ENCODE peak calls at places on chromosome 14, in five cellular contexts. K is dorsolateral prefrontal cortex, S is neural progenitor cell, W is ascending aorta, X is A673. Z is an unnamed sample.

GRCh38 chr14:99213603-99214002 is 58.4 kb downstream of the BCL11B start:
- DNase-seq in K (no peak), S (no peak), W (no peak), X (no peak), Z (no peak)

GRCh38 chr14:96666088-96666487 is 131.1 kb upstream of the VRK1 start:
- DNase-seq in K (no peak), S (no peak), W (no peak), X (peak), Z (no peak)

GRCh38 chr14:67729072-67729561 is 27.4 kb downstream of the RDH12 start:
- DNase-seq in K (no peak), S (peak), W (no peak), X (no peak), Z (peak)

GRCh38 chr14:33679461-33680225 is 271.2 kb downstream of the EGLN3 start:
- DNase-seq in K (no peak), S (no peak), W (no peak), X (peak), Z (no peak)

GRCh38 chr14:67493092-67493717 is 4.7 kb upstream of the TMEM229B start:
- DNase-seq in K (no peak), S (no peak), W (no peak), X (no peak), Z (no peak)

GRCh38 chr14:78240567-78240966 is 70.4 kb downstream of the NRXN3 start:
- DNase-seq in K (no peak), S (no peak), W (no peak), X (no peak), Z (no peak)

GRCh38 chr14:61152851-61153364 is 128.2 kb downstream of the TMEM30B start:
- DNase-seq in K (no peak), S (no peak), W (no peak), X (no peak), Z (no peak)

GRCh38 chr14:24398943-24399801 is at the start of gene NYNRIN:
- DNase-seq in K (no peak), S (peak), W (no peak), X (no peak), Z (peak)

GRCh38 chr14:70707138-70708038 is 65.7 kb downstream of the TTC9 start:
- DNase-seq in K (no peak), S (no peak), W (no peak), X (peak), Z (no peak)

GRCh38 chr14:75158843-75159614 is 17.4 kb downstream of the TMED10 start:
- DNase-seq in K (no peak), S (no peak), W (no peak), X (no peak), Z (no peak)

GRCh38 chr14:32472512-32473472 is 143.7 kb downstream of the AKAP6 start:
- DNase-seq in K (peak), S (peak), W (no peak), X (peak), Z (no peak)

GRCh38 chr14:101259748-101260147 is 301.5 kb upstream of the DIO3 start:
- DNase-seq in K (no peak), S (no peak), W (no peak), X (no peak), Z (no peak)

GRCh38 chr14:77988096-77988870 is 181.9 kb upstream of the NRXN3 start:
- DNase-seq in K (no peak), S (no peak), W (no peak), X (no peak), Z (no peak)

GRCh38 chr14:91284146-91284790 is 39.8 kb upstream of the GPR68 start:
- DNase-seq in K (no peak), S (no peak), W (no peak), X (peak), Z (no peak)

GRCh38 chr14:74542056-74542685 is 48.6 kb downstream of the ISCA2 start:
- DNase-seq in K (peak), S (no peak), W (no peak), X (no peak), Z (no peak)

GRCh38 chr14:64762044-64763034 is 58.1 kb downstream of the PLEKHG3 start:
- DNase-seq in K (no peak), S (peak), W (no peak), X (peak), Z (peak)

GRCh38 chr14:91636604-91637003 is 95.3 kb downstream of the CATSPERB start:
- DNase-seq in K (no peak), S (no peak), W (no peak), X (no peak), Z (no peak)

GRCh38 chr14:82387699-82388098 is 854.0 kb upstream of the SEL1L start:
- DNase-seq in K (no peak), S (no peak), W (no peak), X (no peak), Z (no peak)

GRCh38 chr14:95551435-95551834 is 16.6 kb downstream of the GLRX5 start:
- DNase-seq in K (no peak), S (no peak), W (no peak), X (no peak), Z (no peak)

GRCh38 chr14:94011795-94012194 is 14.3 kb upstream of the OTUB2 start:
- DNase-seq in K (no peak), S (no peak), W (no peak), X (no peak), Z (no peak)

GRCh38 chr14:21191809-21192446 is 36.1 kb upstream of the OR5AU1 start:
- DNase-seq in K (peak), S (peak), W (no peak), X (peak), Z (peak)

GRCh38 chr14:103898711-103899110 is 29.5 kb upstream of the TDRD9 start:
- DNase-seq in K (no peak), S (no peak), W (no peak), X (no peak), Z (no peak)

DNA sequence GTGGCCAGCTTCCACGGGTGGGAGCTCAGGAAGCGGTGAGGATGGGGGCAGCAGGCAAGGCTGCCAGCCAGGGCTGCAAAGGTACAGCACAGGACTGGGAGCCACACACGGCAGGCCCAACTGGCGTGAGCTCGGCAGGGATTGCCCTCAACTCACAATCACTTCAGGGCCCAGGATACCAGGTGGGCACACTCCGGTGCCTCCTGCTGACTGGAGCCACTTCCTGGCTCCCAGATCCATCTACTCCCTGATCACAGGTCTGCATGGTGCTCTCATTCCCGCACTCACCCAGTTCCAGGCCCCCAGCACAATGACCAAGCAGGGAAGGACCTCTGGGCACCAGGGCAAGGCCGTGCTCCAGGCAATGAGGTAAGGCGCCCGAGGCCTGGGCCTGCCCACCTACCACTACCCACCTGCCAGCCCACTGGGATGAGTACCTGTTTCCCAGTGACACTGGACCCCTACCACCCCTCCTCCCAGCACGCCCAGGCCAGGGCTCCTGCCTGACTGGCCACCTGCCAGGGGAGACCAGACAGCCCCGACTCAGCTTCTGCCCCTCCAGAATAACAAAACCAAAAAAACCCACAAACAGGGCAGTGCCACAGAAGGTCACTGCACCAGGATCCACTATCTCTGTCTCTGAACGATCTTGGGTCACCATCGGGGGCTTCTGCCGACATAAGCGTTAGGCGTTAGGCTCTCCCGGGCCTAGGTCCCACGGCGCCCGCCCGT is 1.8 kb downstream of the JAG2 start:
- DNase-seq in K (no peak), S (no peak), W (no peak), X (no peak), Z (no peak)
- TF ChIP-seq CTCF in K (no peak), S (no peak), W (no peak), X (no peak), Z (no peak)

GRCh38 chr14:105021656-105022275 is 883 bp upstream of the CDCA4 start:
- DNase-seq in K (no peak), S (peak), W (no peak), X (peak), Z (peak)
- TF ChIP-seq CTCF in K (no peak), S (peak), W (no peak), X (peak), Z (no peak)

GRCh38 chr14:27995688-27996087 is 770.9 kb upstream of the FOXG1 start:
- DNase-seq in K (no peak), S (peak), W (no peak), X (no peak), Z (no peak)

DNA sequence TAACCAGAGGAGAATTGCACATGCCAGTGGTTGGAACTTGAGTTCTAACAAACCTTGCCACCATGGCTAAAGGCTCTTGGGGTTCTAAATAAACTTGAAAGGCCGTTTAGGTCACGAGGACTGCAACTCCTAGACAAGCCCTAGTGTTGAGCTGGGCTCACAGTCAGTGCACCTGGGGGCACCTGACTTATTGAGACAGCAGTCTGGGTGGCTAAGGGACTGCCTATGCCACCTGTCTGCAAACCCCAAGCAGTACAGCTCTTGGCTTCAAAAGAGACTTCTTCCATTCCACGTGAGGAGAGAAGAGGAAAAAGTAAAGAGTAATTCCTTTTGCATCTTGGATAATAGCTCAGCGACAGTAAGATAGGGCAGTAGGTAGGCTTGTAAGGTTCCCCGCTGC is 765.6 kb upstream of the FOXG1 start:
- DNase-seq in K (no peak), S (no peak), W (no peak), X (no peak), Z (no peak)
- TF ChIP-seq CTCF in K (no peak), S (no peak), W (no peak), X (no peak), Z (no peak)

GRCh38 chr14:22588419-22589095 is 467 bp downstream of the DAD1 start:
- DNase-seq in K (no peak), S (no peak), W (no peak), X (no peak), Z (no peak)

GRCh38 chr14:22587247-22587646 is 1.8 kb downstream of the DAD1 start:
- DNase-seq in K (no peak), S (no peak), W (no peak), X (no peak), Z (no peak)

GRCh38 chr14:22593189-22593588 is 4.2 kb upstream of the DAD1 start:
- DNase-seq in K (no peak), S (no peak), W (no peak), X (no peak), Z (no peak)

GRCh38 chr14:22594156-22594716 is 3.9 kb upstream of the ABHD4 start:
- DNase-seq in K (no peak), S (no peak), W (no peak), X (no peak), Z (no peak)

DNA sequence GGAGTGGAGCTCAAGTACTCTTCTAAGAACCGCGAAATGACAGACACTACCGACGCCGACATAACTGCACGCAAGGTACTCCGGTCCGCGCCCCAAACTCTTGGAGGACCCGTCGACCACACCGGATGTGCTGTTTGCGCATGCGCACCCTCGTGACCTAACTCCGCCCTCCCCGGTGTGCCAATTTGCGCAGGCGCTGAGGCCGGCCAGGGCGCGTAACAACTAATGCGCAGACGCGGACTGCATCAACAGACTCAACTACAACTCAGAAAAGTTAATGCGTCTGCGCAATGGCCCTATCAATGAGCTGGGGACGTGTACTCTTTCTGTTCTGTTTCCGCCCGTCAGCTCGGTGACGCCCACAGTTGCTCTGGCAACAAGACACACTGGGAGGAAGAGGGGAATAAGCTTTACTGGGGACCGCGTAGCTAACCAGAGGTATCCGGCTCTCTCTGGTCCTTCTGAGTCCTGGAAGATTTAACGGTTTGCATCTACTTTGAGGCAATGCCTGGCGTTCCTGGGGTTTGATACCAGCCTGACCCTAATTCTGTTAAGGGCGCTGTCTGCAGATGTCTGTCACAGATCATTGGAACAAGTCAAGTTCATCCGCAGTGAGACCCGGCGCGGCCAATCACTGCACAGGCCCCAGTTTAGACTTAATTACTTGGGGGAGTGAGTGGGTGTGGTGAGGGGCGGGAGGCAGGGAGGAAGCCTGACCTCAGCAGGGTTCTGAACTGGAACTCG is at the start of gene DAD1:
- DNase-seq in K (peak), S (peak), W (peak), X (peak), Z (peak)
- TF ChIP-seq CTCF in K (no peak), S (peak), W (peak), X (no peak), Z (no peak)

GRCh38 chr14:89252887-89253532 is 164.0 kb downstream of the FOXN3 start:
- DNase-seq in K (no peak), S (peak), W (no peak), X (peak), Z (no peak)
- TF ChIP-seq CTCF in K (no peak), S (peak), W (no peak), X (peak), Z (no peak)